ENCODE peak calls at places on chromosomes 13 and 19, in ten cellular contexts. One of them, this sample, is unnamed.

GRCh38 chr13:45055198-45055901 is 65.0 kb upstream of the GTF2F2 start:
- DNase-seq in stimulated activated naive CD4-positive, alpha-beta T cell: no peak
- DNase-seq in mesenchymal stem cell: peak
- DNase-seq in activated CD8-positive, alpha-beta memory T cell treated with anti-CD3 and anti-CD28 coated beads for 1 hour: no peak
- DNase-seq in COR-L47: no peak
- DNase-seq in IMR-90: peak
- DNase-seq in activated CD4-positive, alpha-beta T cell treated with anti-CD3 and anti-CD28 coated beads, Interleukin-2, amount 10 ng/mL, durations not matched to agents 7 days and 5 days: no peak
- DNase-seq in ACHN: peak
- DNase-seq in NCI-H1436: no peak
- DNase-seq in progenitor cell of endocrine pancreas: no peak
- DNase-seq in this sample: no peak

GRCh38 chr19:5193192-5193591 is 147.4 kb downstream of the PTPRS start:
- DNase-seq in progenitor cell of endocrine pancreas: no peak
- DNase-seq in IMR-90: no peak
- DNase-seq in stimulated activated naive CD4-positive, alpha-beta T cell: no peak
- DNase-seq in activated CD4-positive, alpha-beta T cell treated with anti-CD3 and anti-CD28 coated beads, Interleukin-2, amount 10 ng/mL, durations not matched to agents 7 days and 5 days: no peak
- DNase-seq in NCI-H1436: no peak
- DNase-seq in ACHN: no peak
- DNase-seq in COR-L47: no peak
- DNase-seq in activated CD8-positive, alpha-beta memory T cell treated with anti-CD3 and anti-CD28 coated beads for 1 hour: no peak
- DNase-seq in mesenchymal stem cell: no peak
- DNase-seq in this sample: no peak

GRCh38 chr13:84137292-84137691 is 255.0 kb upstream of the SLITRK1 start:
- DNase-seq in COR-L47: no peak
- DNase-seq in ACHN: no peak
- DNase-seq in mesenchymal stem cell: peak
- DNase-seq in IMR-90: no peak
- DNase-seq in progenitor cell of endocrine pancreas: no peak
- DNase-seq in activated CD4-positive, alpha-beta T cell treated with anti-CD3 and anti-CD28 coated beads, Interleukin-2, amount 10 ng/mL, durations not matched to agents 7 days and 5 days: peak
- DNase-seq in NCI-H1436: no peak
- DNase-seq in stimulated activated naive CD4-positive, alpha-beta T cell: no peak
- DNase-seq in activated CD8-positive, alpha-beta memory T cell treated with anti-CD3 and anti-CD28 coated beads for 1 hour: no peak
- DNase-seq in this sample: no peak

GRCh38 chr19:38441660-38442348 is 8.3 kb downstream of the RYR1 start:
- DNase-seq in NCI-H1436: no peak
- DNase-seq in ACHN: no peak
- DNase-seq in mesenchymal stem cell: no peak
- DNase-seq in stimulated activated naive CD4-positive, alpha-beta T cell: no peak
- DNase-seq in progenitor cell of endocrine pancreas: no peak
- DNase-seq in IMR-90: no peak
- DNase-seq in activated CD8-positive, alpha-beta memory T cell treated with anti-CD3 and anti-CD28 coated beads for 1 hour: no peak
- DNase-seq in activated CD4-positive, alpha-beta T cell treated with anti-CD3 and anti-CD28 coated beads, Interleukin-2, amount 10 ng/mL, durations not matched to agents 7 days and 5 days: no peak
- DNase-seq in COR-L47: no peak
- DNase-seq in this sample: no peak

GRCh38 chr13:95355491-95355890 is 54.2 kb upstream of the ABCC4 start:
- DNase-seq in progenitor cell of endocrine pancreas: no peak
- DNase-seq in stimulated activated naive CD4-positive, alpha-beta T cell: no peak
- DNase-seq in activated CD8-positive, alpha-beta memory T cell treated with anti-CD3 and anti-CD28 coated beads for 1 hour: no peak
- DNase-seq in mesenchymal stem cell: peak
- DNase-seq in activated CD4-positive, alpha-beta T cell treated with anti-CD3 and anti-CD28 coated beads, Interleukin-2, amount 10 ng/mL, durations not matched to agents 7 days and 5 days: no peak
- DNase-seq in NCI-H1436: no peak
- DNase-seq in ACHN: peak
- DNase-seq in COR-L47: no peak
- DNase-seq in IMR-90: peak
- DNase-seq in this sample: no peak

GRCh38 chr19:23957660-23958281 is 43.1 kb downstream of the ZNF726 start:
- DNase-seq in ACHN: peak
- DNase-seq in stimulated activated naive CD4-positive, alpha-beta T cell: no peak
- DNase-seq in mesenchymal stem cell: peak
- DNase-seq in NCI-H1436: no peak
- DNase-seq in IMR-90: peak
- DNase-seq in activated CD8-positive, alpha-beta memory T cell treated with anti-CD3 and anti-CD28 coated beads for 1 hour: no peak
- DNase-seq in activated CD4-positive, alpha-beta T cell treated with anti-CD3 and anti-CD28 coated beads, Interleukin-2, amount 10 ng/mL, durations not matched to agents 7 days and 5 days: no peak
- DNase-seq in COR-L47: no peak
- DNase-seq in progenitor cell of endocrine pancreas: no peak
- DNase-seq in this sample: no peak

GRCh38 chr13:113582841-113583631 is 1.5 kb upstream of the TFDP1 start:
- DNase-seq in stimulated activated naive CD4-positive, alpha-beta T cell: no peak
- DNase-seq in mesenchymal stem cell: no peak
- DNase-seq in activated CD8-positive, alpha-beta memory T cell treated with anti-CD3 and anti-CD28 coated beads for 1 hour: no peak
- DNase-seq in IMR-90: no peak
- DNase-seq in activated CD4-positive, alpha-beta T cell treated with anti-CD3 and anti-CD28 coated beads, Interleukin-2, amount 10 ng/mL, durations not matched to agents 7 days and 5 days: no peak
- DNase-seq in progenitor cell of endocrine pancreas: no peak
- DNase-seq in COR-L47: no peak
- DNase-seq in ACHN: no peak
- DNase-seq in NCI-H1436: no peak
- DNase-seq in this sample: peak

GRCh38 chr13:61247149-61247936 is 168.3 kb downstream of the PCDH20 start:
- DNase-seq in IMR-90: no peak
- DNase-seq in NCI-H1436: no peak
- DNase-seq in mesenchymal stem cell: no peak
- DNase-seq in stimulated activated naive CD4-positive, alpha-beta T cell: no peak
- DNase-seq in COR-L47: no peak
- DNase-seq in progenitor cell of endocrine pancreas: no peak
- DNase-seq in activated CD8-positive, alpha-beta memory T cell treated with anti-CD3 and anti-CD28 coated beads for 1 hour: no peak
- DNase-seq in activated CD4-positive, alpha-beta T cell treated with anti-CD3 and anti-CD28 coated beads, Interleukin-2, amount 10 ng/mL, durations not matched to agents 7 days and 5 days: no peak
- DNase-seq in ACHN: no peak
- DNase-seq in this sample: no peak